ENCODE peak calls at places on chromosomes 2 and 18, in four cellular contexts. B is IMR-90; U is effector memory CD4-positive, alpha-beta T cell; P is heart right ventricle. K is an unnamed sample.

GRCh38 chr2:60104514-60105501 is 448.6 kb downstream of the BCL11A start:
- DNase-seq in B (no peak), U (no peak), P (no peak), K (no peak)

GRCh38 chr18:79947054-79947755 is 4.2 kb downstream of the SLC66A2 start:
- DNase-seq in B (peak; percentile 45), U (no peak), P (no peak), K (no peak)

GRCh38 chr2:51997571-51997970 is 965.6 kb upstream of the NRXN1 start:
- DNase-seq in B (no peak), U (no peak), P (no peak), K (no peak)

GRCh38 chr2:114789989-114790388 is 347.5 kb downstream of the DPP10 start:
- DNase-seq in B (no peak), U (no peak), P (no peak), K (no peak)

GRCh38 chr2:164014068-164014577 is 278.3 kb upstream of the FIGN start:
- DNase-seq in B (no peak), U (no peak), P (peak; percentile 6), K (no peak)

GRCh38 chr2:127776122-127776780 is 34.7 kb downstream of the WDR33 start:
- DNase-seq in B (peak; percentile 12), U (no peak), P (no peak), K (no peak)

GRCh38 chr2:234142530-234142929 is 92.0 kb downstream of the SPP2 start:
- DNase-seq in B (peak; percentile 42), U (no peak), P (no peak), K (peak; percentile 58)

GRCh38 chr18:34738173-34738894 is 28.2 kb downstream of the DTNA start:
- DNase-seq in B (no peak), U (no peak), P (no peak), K (peak; percentile 50)

GRCh38 chr2:236172238-236172865 is 4.2 kb upstream of the GBX2 start:
- DNase-seq in B (no peak), U (no peak), P (no peak), K (no peak)

GRCh38 chr2:230430957-230431635 is 15.1 kb downstream of the SP100 start:
- DNase-seq in B (no peak), U (no peak), P (no peak), K (no peak)

GRCh38 chr2:10336283-10336682 is 33.6 kb downstream of the HPCAL1 start:
- DNase-seq in B (no peak), U (no peak), P (no peak), K (no peak)

GRCh38 chr2:197286805-197287595 is 23.6 kb downstream of the ANKRD44 start:
- DNase-seq in B (peak; percentile 97), U (no peak), P (peak; percentile 67), K (peak; percentile 73)

GRCh38 chr2:234911271-234911670 is 40.5 kb upstream of the SH3BP4 start:
- DNase-seq in B (peak; percentile 83), U (no peak), P (no peak), K (no peak)

GRCh38 chr2:101234169-101234938 is 18.3 kb upstream of the CNOT11 start:
- DNase-seq in B (no peak), U (no peak), P (no peak), K (no peak)

GRCh38 chr2:31979966-31980365 is 30.8 kb downstream of the MEMO1 start:
- DNase-seq in B (no peak), U (no peak), P (no peak), K (no peak)

GRCh38 chr2:215777481-215778044 is 235.8 kb downstream of the MREG start:
- DNase-seq in B (no peak), U (no peak), P (no peak), K (no peak)

GRCh38 chr2:223789423-223789822 is 48.0 kb downstream of the AP1S3 start:
- DNase-seq in B (no peak), U (no peak), P (no peak), K (no peak)

GRCh38 chr2:237128026-237128703 is 42.5 kb downstream of the COPS8 start:
- DNase-seq in B (peak; percentile 100), U (no peak), P (peak; percentile 87), K (peak; percentile 96)

GRCh38 chr18:32769242-32770180 is 3.3 kb downstream of the KLHL14 start:
- DNase-seq in B (no peak), U (no peak), P (no peak), K (no peak)

GRCh38 chr2:40318931-40319330 is 133.0 kb downstream of the SLC8A1 start:
- DNase-seq in B (no peak), U (no peak), P (no peak), K (no peak)

GRCh38 chr2:72669121-72669520 is 156.7 kb downstream of the EXOC6B start:
- DNase-seq in B (peak; percentile 77), U (no peak), P (no peak), K (no peak)

GRCh38 chr2:95057535-95058453 is 32.3 kb downstream of the MAL start:
- DNase-seq in B (no peak), U (no peak), P (no peak), K (no peak)

GRCh38 chr2:219282375-219282774 is 3.2 kb downstream of the DNAJB2 start:
- DNase-seq in B (no peak), U (no peak), P (no peak), K (no peak)

GRCh38 chr2:219281588-219281987 is 2.4 kb downstream of the DNAJB2 start:
- DNase-seq in B (no peak), U (no peak), P (no peak), K (no peak)

GRCh38 chr2:219279151-219279915 is at the start of gene DNAJB2:
- DNase-seq in B (peak; percentile 99), U (peak; percentile 99), P (peak; percentile 99), K (peak; percentile 99)

GRCh38 chr2:219279916-219280516 is 850 bp downstream of the DNAJB2 start:
- DNase-seq in B (no peak), U (no peak), P (no peak), K (no peak)

GRCh38 chr2:219280682-219281081 is 1.5 kb downstream of the DNAJB2 start:
- DNase-seq in B (no peak), U (no peak), P (no peak), K (no peak)
- H3K4me3 ChIP-seq in B (no peak overlapping the region), U (no peak overlapping the region), P (no peak overlapping the region), K (no peak overlapping the region)

GRCh38 chr18:21111351-21112139 is at the start of gene ROCK1:
- DNase-seq in B (peak; percentile 96), U (peak; percentile 98), P (peak; percentile 99), K (peak; percentile 99)

GRCh38 chr18:21109936-21110666 is 1.5 kb downstream of the ROCK1 start:
- DNase-seq in B (peak; percentile 30), U (no peak), P (no peak), K (no peak)

GRCh38 chr18:21112140-21112473 is 494 bp upstream of the ROCK1 start:
- DNase-seq in B (no peak), U (no peak), P (no peak), K (no peak)

GRCh38 chr18:21112543-21113105 is 1.0 kb upstream of the ROCK1 start:
- DNase-seq in B (peak; percentile 32), U (no peak), P (no peak), K (no peak)

DNA sequence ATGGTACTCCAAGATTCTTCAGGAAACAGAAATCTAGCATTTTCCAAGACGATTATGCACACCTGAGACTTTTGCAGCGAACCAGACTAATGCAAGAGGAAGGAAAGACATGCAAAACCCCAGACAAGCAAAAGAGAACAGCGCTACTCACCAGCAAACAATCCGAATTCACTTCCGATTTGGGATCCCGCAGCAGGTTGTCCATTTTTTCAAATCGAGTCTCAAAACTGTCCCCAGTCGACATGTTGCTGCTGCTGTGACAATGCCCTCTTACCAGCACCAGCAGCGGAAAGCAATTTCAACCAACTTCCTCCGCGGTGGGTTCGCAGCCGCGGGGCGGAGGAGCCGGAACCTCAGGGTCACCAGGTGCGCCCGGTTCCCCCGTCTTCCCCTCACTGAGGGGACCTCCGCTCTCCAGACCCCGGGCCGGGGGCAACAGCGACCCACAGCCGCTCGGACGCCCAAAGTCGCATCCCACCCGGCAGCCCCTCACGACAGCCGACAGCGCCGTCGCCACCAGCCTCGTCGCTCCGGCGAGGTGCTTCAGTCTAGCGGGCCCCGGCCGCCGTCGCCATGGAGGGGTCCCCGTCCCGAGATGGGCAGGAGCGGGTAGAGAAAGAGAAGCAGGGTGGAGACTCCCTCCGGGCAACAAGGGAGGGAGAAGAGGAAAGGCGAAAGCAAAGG is 804 bp downstream of the ROCK1 start:
- DNase-seq in B (peak; percentile 46), U (peak; percentile 54), P (peak; percentile 25), K (no peak)
- H3K27ac ChIP-seq in B (peak overlapping the region; percentile 99), U (peak overlapping the region; percentile 90), P (peak overlapping the region; percentile 96), K (peak overlapping the region; percentile 85)

GRCh38 chr18:9926977-9927376 is 13.2 kb downstream of the VAPA start:
- DNase-seq in B (no peak), U (no peak), P (no peak), K (no peak)

GRCh38 chr18:9925795-9926194 is 12.0 kb downstream of the VAPA start:
- DNase-seq in B (no peak), U (no peak), P (no peak), K (no peak)

GRCh38 chr18:9928646-9929259 is 14.9 kb downstream of the VAPA start:
- DNase-seq in B (no peak), U (no peak), P (no peak), K (no peak)

GRCh38 chr18:9926223-9926894 is 12.5 kb downstream of the VAPA start:
- DNase-seq in B (no peak), U (no peak), P (no peak), K (no peak)

GRCh38 chr18:9927392-9928063 is 13.7 kb downstream of the VAPA start:
- DNase-seq in B (no peak), U (no peak), P (no peak), K (no peak)
- H3K4me1 ChIP-seq in B (peaks cover 5% of the 10 kb centered on the region), U (peaks cover 5% of the 10 kb centered on the region), P (peaks cover 83% of the 10 kb centered on the region), K (peaks cover 37% of the 10 kb centered on the region)

DNA sequence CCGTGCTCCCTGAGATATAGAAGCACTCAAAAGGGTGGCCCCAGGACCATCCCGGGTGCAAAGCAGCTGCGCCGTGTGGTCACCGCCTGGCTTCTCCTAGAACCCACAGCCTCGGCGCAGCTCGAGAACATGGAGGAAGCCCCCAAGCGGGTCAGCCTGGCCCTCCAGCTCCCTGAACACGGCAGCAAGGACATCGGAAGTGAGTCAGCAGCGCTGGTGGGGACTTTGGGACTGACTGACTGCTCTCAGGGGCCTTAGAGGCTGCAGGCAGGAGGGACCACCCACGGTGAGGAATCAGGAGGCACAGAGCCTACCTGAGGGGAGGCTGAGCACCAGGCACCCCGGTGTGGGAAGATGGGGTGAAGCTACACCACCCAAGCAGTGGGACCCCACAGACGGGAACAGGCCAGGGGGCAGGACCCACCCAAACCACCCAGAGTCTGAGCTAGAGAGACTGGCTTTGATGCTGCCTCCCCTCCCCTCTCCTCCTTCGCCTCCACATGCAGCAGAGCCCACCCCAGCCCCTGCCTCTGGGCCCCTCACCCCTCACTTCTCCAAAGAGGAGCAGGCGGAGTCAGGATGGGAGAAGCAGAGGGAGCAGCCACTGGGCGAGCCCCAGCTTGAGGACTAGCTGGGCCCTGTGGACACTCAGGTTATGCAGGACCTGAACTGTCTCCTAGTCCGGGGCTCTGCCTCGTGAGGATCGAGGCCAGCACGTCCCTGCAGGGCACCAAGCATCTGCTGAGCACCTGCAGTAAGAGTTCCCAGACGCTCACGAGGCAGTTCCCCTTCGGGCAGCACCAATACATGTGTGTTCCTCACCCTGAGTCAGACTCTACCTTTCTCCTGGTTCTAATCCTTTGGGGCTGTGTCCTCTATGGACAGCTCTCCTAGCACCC is 28.7 kb downstream of the MTERF4 start:
- DNase-seq in B (no peak), U (no peak), P (no peak), K (peak; percentile 97)
- H3K4me3 ChIP-seq in B (no peak overlapping the region), U (no peak overlapping the region), P (no peak overlapping the region), K (no peak overlapping the region)

GRCh38 chr2:53217250-53217649 is 550.4 kb upstream of the CHAC2 start:
- DNase-seq in B (no peak), U (no peak), P (no peak), K (no peak)
- H3K27ac ChIP-seq in B (no peak overlapping the region), U (no peak overlapping the region), P (no peak overlapping the region), K (no peak overlapping the region)

GRCh38 chr2:179883407-179883806 is 22.0 kb upstream of the ZNF385B start:
- DNase-seq in B (no peak), U (no peak), P (no peak), K (no peak)
- H3K4me1 ChIP-seq in B (no peaks in the 10 kb centered on the region), U (no peaks in the 10 kb centered on the region), P (no peaks in the 10 kb centered on the region), K (no peaks in the 10 kb centered on the region)